ENCODE peak calls at places on chromosome 12, in nine cellular contexts. S is T47D, U is Daoy, V is substantia nigra, G is A549, N is NCI-H2171, Y is lower leg skin, C is NCI-H345, W is globus pallidus. O is an unnamed sample.

GRCh38 chr12:18782827-18783226 is 44.9 kb downstream of the CAPZA3 start:
- DNase-seq in S (no peak), U (no peak), V (no peak), G (no peak), N (no peak), Y (no peak), C (no peak), W (no peak), O (no peak)

GRCh38 chr12:8989425-8989824 is at the start of gene KLRG1:
- DNase-seq in S (no peak), U (no peak), V (no peak), G (no peak), N (no peak), Y (no peak), C (no peak), W (no peak), O (no peak)

GRCh38 chr12:105928436-105928835 is 210.3 kb downstream of the NUAK1 start:
- DNase-seq in S (no peak), U (no peak), V (no peak), G (no peak), N (no peak), Y (peak; percentile 50), C (no peak), W (no peak), O (no peak)

GRCh38 chr12:117151195-117152031 is 38.9 kb downstream of the FBXO21 start:
- DNase-seq in S (peak; percentile 26), U (peak; percentile 62), V (peak; percentile 62), G (peak; percentile 94), N (no peak), Y (no peak), C (no peak), W (peak; percentile 45), O (peak; percentile 20)

GRCh38 chr12:47245623-47246022 is 165.9 kb upstream of the AMIGO2 start:
- DNase-seq in S (no peak), U (no peak), V (no peak), G (peak; percentile 71), N (no peak), Y (no peak), C (no peak), W (no peak), O (no peak)

GRCh38 chr12:108670066-108670631 is 36.5 kb upstream of the SELPLG start:
- DNase-seq in S (no peak), U (no peak), V (no peak), G (no peak), N (no peak), Y (no peak), C (no peak), W (no peak), O (no peak)

GRCh38 chr12:49470986-49471385 is 67.8 kb upstream of the KCNH3 start:
- DNase-seq in S (no peak), U (no peak), V (no peak), G (no peak), N (no peak), Y (no peak), C (no peak), W (no peak), O (no peak)

GRCh38 chr12:132275110-132275531 is 54.3 kb downstream of the GALNT9 start:
- DNase-seq in S (peak; percentile 93), U (peak; percentile 88), V (no peak), G (peak; percentile 83), N (no peak), Y (no peak), C (no peak), W (no peak), O (peak; percentile 90)

GRCh38 chr12:48454675-48455074 is 17.7 kb upstream of the ANP32D start:
- DNase-seq in S (peak; percentile 42), U (peak; percentile 7), V (no peak), G (peak; percentile 50), N (no peak), Y (no peak), C (no peak), W (no peak), O (peak; percentile 35)

GRCh38 chr12:42756841-42757661 is 167.5 kb upstream of the PRICKLE1 start:
- DNase-seq in S (peak; percentile 17), U (peak; percentile 94), V (no peak), G (peak; percentile 79), N (no peak), Y (no peak), C (no peak), W (no peak), O (peak; percentile 97)

GRCh38 chr12:102120564-102120873 is 536 bp downstream of the PARPBP start:
- DNase-seq in S (no peak), U (no peak), V (no peak), G (no peak), N (no peak), Y (no peak), C (no peak), W (no peak), O (no peak)

GRCh38 chr12:67586951-67587350 is 61.6 kb upstream of the DYRK2 start:
- DNase-seq in S (no peak), U (no peak), V (no peak), G (no peak), N (no peak), Y (no peak), C (no peak), W (no peak), O (no peak)

GRCh38 chr12:28795306-28795705 is 353.8 kb upstream of the FAR2 start:
- DNase-seq in S (no peak), U (no peak), V (no peak), G (peak; percentile 55), N (no peak), Y (no peak), C (no peak), W (no peak), O (peak; percentile 19)

GRCh38 chr12:111330800-111331752 is 37.8 kb downstream of the PHETA1 start:
- DNase-seq in S (peak; percentile 60), U (peak; percentile 50), V (no peak), G (peak; percentile 74), N (peak; percentile 32), Y (no peak), C (peak; percentile 35), W (no peak), O (peak; percentile 48)

GRCh38 chr12:93419388-93420034 is 22.2 kb downstream of the UBE2N start:
- DNase-seq in S (peak; percentile 35), U (no peak), V (no peak), G (peak; percentile 59), N (no peak), Y (no peak), C (peak; percentile 39), W (peak; percentile 37), O (peak; percentile 33)

GRCh38 chr12:109127533-109128242 is 11.3 kb downstream of the ACACB start:
- DNase-seq in S (no peak), U (no peak), V (no peak), G (no peak), N (no peak), Y (no peak), C (no peak), W (no peak), O (no peak)

GRCh38 chr12:95815635-95816212 is 25.2 kb upstream of the NTN4 start:
- DNase-seq in S (no peak), U (no peak), V (no peak), G (peak; percentile 65), N (no peak), Y (no peak), C (peak; percentile 32), W (peak; percentile 28), O (peak; percentile 32)

GRCh38 chr12:112117685-112118084 is 7.7 kb upstream of the TRAFD1 start:
- DNase-seq in S (no peak), U (no peak), V (no peak), G (peak; percentile 60), N (no peak), Y (no peak), C (no peak), W (no peak), O (no peak)

GRCh38 chr12:28258998-28259397 is 68.7 kb downstream of the CCDC91 start:
- DNase-seq in S (no peak), U (peak; percentile 2), V (no peak), G (no peak), N (no peak), Y (no peak), C (no peak), W (no peak), O (no peak)

GRCh38 chr12:100346660-100347059 is 10.2 kb upstream of the SLC17A8 start:
- DNase-seq in S (no peak), U (no peak), V (no peak), G (no peak), N (no peak), Y (no peak), C (peak; percentile 51), W (no peak), O (no peak)